ENCODE peak calls at places on chromosomes 5 and 9, in nine cellular contexts. M is NCI-H2029; U is CD4-positive, alpha-beta T cell; Y is stimulated activated CD8-positive, alpha-beta memory T cell treated with anti-CD3 and anti-CD28 coated beads, Interleukin-7, amount 100 ng/mL, for 4 hours; H is cerebellar cortex; T is activated T-cell treated with anti-CD3 and anti-CD28 coated beads, Interleukin-2, amount 50 U/mL, for 72 hours; D is ELR; S is left cardiac atrium; J is T-helper 1 cell. G is an unnamed sample.

GRCh38 chr5:1038417-1039209 is 30.0 kb downstream of the NKD2 start:
- DNase-seq in M (no peak), U (no peak), Y (no peak), H (no peak), T (no peak), D (no peak), S (no peak), J (no peak), G (no peak)

GRCh38 chr5:125484272-125485002 is 738.0 kb upstream of the ZNF608 start:
- DNase-seq in M (peak), U (no peak), Y (no peak), H (peak), T (no peak), D (peak), S (peak), J (no peak), G (no peak)

GRCh38 chr9:89690334-89690912 is 85.6 kb downstream of the GADD45G start:
- DNase-seq in M (no peak), U (no peak), Y (no peak), H (no peak), T (no peak), D (no peak), S (no peak), J (peak), G (no peak)

GRCh38 chr9:89354471-89354870 is 36.2 kb downstream of the SECISBP2 start:
- DNase-seq in M (no peak), U (no peak), Y (no peak), H (no peak), T (no peak), D (no peak), S (no peak), J (no peak), G (no peak)

GRCh38 chr9:136685216-136685615 is 2.0 kb downstream of the AGPAT2 start:
- DNase-seq in M (no peak), U (no peak), Y (no peak), H (no peak), T (no peak), D (no peak), S (no peak), J (no peak), G (no peak)

GRCh38 chr9:106755727-106756126 is 107.2 kb upstream of the ZNF462 start:
- DNase-seq in M (peak), U (no peak), Y (no peak), H (no peak), T (no peak), D (no peak), S (no peak), J (no peak), G (no peak)

GRCh38 chr9:113476511-113476916 is 13.0 kb downstream of the RGS3 start:
- DNase-seq in M (no peak), U (no peak), Y (no peak), H (no peak), T (no peak), D (no peak), S (no peak), J (no peak), G (no peak)

GRCh38 chr5:57432876-57433275 is 49.7 kb downstream of the ACTBL2 start:
- DNase-seq in M (no peak), U (no peak), Y (no peak), H (peak), T (no peak), D (peak), S (no peak), J (no peak), G (no peak)

GRCh38 chr5:16456103-16456832 is 9.3 kb downstream of the ZNF622 start:
- DNase-seq in M (peak), U (no peak), Y (no peak), H (peak), T (peak), D (peak), S (peak), J (peak), G (no peak)

GRCh38 chr9:135926402-135927194 is 19.3 kb upstream of the CAMSAP1 start:
- DNase-seq in M (peak), U (no peak), Y (peak), H (no peak), T (peak), D (peak), S (peak), J (peak), G (peak)

GRCh38 chr5:145778144-145778900 is 56.8 kb downstream of the PRELID2 start:
- DNase-seq in M (no peak), U (no peak), Y (no peak), H (no peak), T (no peak), D (no peak), S (peak), J (no peak), G (no peak)

GRCh38 chr5:17156463-17156862 is 61.0 kb upstream of the BASP1 start:
- DNase-seq in M (no peak), U (no peak), Y (no peak), H (no peak), T (no peak), D (peak), S (no peak), J (no peak), G (no peak)

GRCh38 chr5:79873216-79873615 is 117.8 kb downstream of the MTX3 start:
- DNase-seq in M (no peak), U (no peak), Y (no peak), H (no peak), T (no peak), D (no peak), S (no peak), J (no peak), G (no peak)

GRCh38 chr5:73305386-73305785 is 132.4 kb downstream of the TMEM174 start:
- DNase-seq in M (no peak), U (no peak), Y (no peak), H (no peak), T (no peak), D (no peak), S (no peak), J (no peak), G (no peak)

GRCh38 chr5:16464664-16465543 is 696 bp downstream of the ZNF622 start:
- DNase-seq in M (no peak), U (no peak), Y (no peak), H (no peak), T (no peak), D (peak), S (no peak), J (no peak), G (no peak)